ENCODE peak calls at places on chromosomes 1 and 21, in six cellular contexts. P is H9, S is IMR-90, W is HTR-8/SVneo, C is left ventricle myocardium superior, H is EL. X is an unnamed sample.

GRCh38 chr1:26839779-26840178 is 13.3 kb downstream of the ZDHHC18 start:
- DNase-seq in P (no peak), S (no peak), W (no peak), C (no peak), H (no peak), X (no peak)

GRCh38 chr1:161068306-161069200 is 1.1 kb downstream of the ARHGAP30 start:
- DNase-seq in P (peak), S (no peak), W (no peak), C (peak), H (peak), X (peak)

GRCh38 chr1:5478156-5478695 is 514.0 kb downstream of the NPHP4 start:
- DNase-seq in P (no peak), S (no peak), W (no peak), C (no peak), H (no peak), X (no peak)

GRCh38 chr1:72997041-72997440 is 714.7 kb upstream of the NEGR1 start:
- DNase-seq in P (no peak), S (no peak), W (no peak), C (no peak), H (no peak), X (no peak)

GRCh38 chr1:1080122-1080753 is 6.1 kb upstream of the RNF223 start:
- DNase-seq in P (peak), S (peak), W (peak), C (peak), H (peak), X (peak)

GRCh38 chr1:19229828-19230325 is 19.8 kb upstream of the UBR4 start:
- DNase-seq in P (no peak), S (no peak), W (no peak), C (no peak), H (no peak), X (no peak)

GRCh38 chr1:53467391-53467790 is 8.2 kb downstream of the DMRTB1 start:
- DNase-seq in P (no peak), S (no peak), W (no peak), C (no peak), H (no peak), X (no peak)

GRCh38 chr21:38777521-38777920 is 28.2 kb upstream of the ETS2 start:
- DNase-seq in P (no peak), S (no peak), W (no peak), C (no peak), H (no peak), X (no peak)

GRCh38 chr1:226609836-226610455 is 61.4 kb downstream of the STUM start:
- DNase-seq in P (no peak), S (no peak), W (no peak), C (peak), H (no peak), X (peak)

GRCh38 chr21:39061766-39062165 is 121.5 kb downstream of the PSMG1 start:
- DNase-seq in P (no peak), S (no peak), W (no peak), C (no peak), H (no peak), X (no peak)

GRCh38 chr1:109910963-109911798 is 532 bp downstream of the CSF1 start:
- DNase-seq in P (peak), S (no peak), W (no peak), C (peak), H (no peak), X (no peak)

GRCh38 chr1:12549106-12549459 is 68.9 kb downstream of the DHRS3 start:
- DNase-seq in P (no peak), S (no peak), W (no peak), C (peak), H (peak), X (peak)

GRCh38 chr1:81666586-81666985 is 134.1 kb upstream of the ADGRL2 start:
- DNase-seq in P (no peak), S (peak), W (no peak), C (no peak), H (peak), X (no peak)

GRCh38 chr1:24547195-24547594 is 8.7 kb upstream of the NCMAP start:
- DNase-seq in P (no peak), S (no peak), W (no peak), C (no peak), H (no peak), X (no peak)

GRCh38 chr1:114691061-114691460 is 4.3 kb downstream of the AMPD1 start:
- DNase-seq in P (no peak), S (no peak), W (no peak), C (no peak), H (no peak), X (no peak)

GRCh38 chr1:117710710-117711109 is 104.9 kb downstream of the TENT5C start:
- DNase-seq in P (peak), S (no peak), W (no peak), C (no peak), H (no peak), X (no peak)

X was measured in psoas muscle.